ENCODE peak calls at places on chromosomes 11 and 22, in five cellular contexts. One of them, this sample, is unnamed.

GRCh38 chr22:37060801-37061610 is 9.5 kb downstream of the KCTD17 start:
- DNase-seq in heart left ventricle: no peak
- DNase-seq in colonic mucosa: no peak
- DNase-seq in mesendoderm: no peak
- DNase-seq in psoas muscle: no peak
- DNase-seq in this sample: no peak

GRCh38 chr22:50469377-50470305 is 5.2 kb downstream of the SBF1 start:
- DNase-seq in heart left ventricle: peak; percentile 58
- DNase-seq in colonic mucosa: peak; percentile 95
- DNase-seq in mesendoderm: peak; percentile 80
- DNase-seq in psoas muscle: peak; percentile 76
- DNase-seq in this sample: peak; percentile 43

GRCh38 chr11:106594751-106595351 is 423.4 kb downstream of the GUCY1A2 start:
- DNase-seq in heart left ventricle: no peak
- DNase-seq in colonic mucosa: no peak
- DNase-seq in mesendoderm: peak; percentile 81
- DNase-seq in psoas muscle: no peak
- DNase-seq in this sample: no peak

GRCh38 chr11:60699282-60699681 is at the start of gene MS4A8:
- DNase-seq in heart left ventricle: no peak
- DNase-seq in colonic mucosa: peak; percentile 57
- DNase-seq in mesendoderm: no peak
- DNase-seq in psoas muscle: no peak
- DNase-seq in this sample: no peak

GRCh38 chr11:126332221-126332711 is 23.2 kb upstream of the ST3GAL4 start:
- DNase-seq in heart left ventricle: peak; percentile 52
- DNase-seq in colonic mucosa: peak; percentile 54
- DNase-seq in mesendoderm: no peak
- DNase-seq in psoas muscle: peak; percentile 92
- DNase-seq in this sample: peak; percentile 79

GRCh38 chr22:24429411-24430365 is 2.3 kb downstream of the ADORA2A start:
- DNase-seq in heart left ventricle: peak; percentile 73
- DNase-seq in colonic mucosa: no peak
- DNase-seq in mesendoderm: peak; percentile 46
- DNase-seq in psoas muscle: peak; percentile 68
- DNase-seq in this sample: no peak

GRCh38 chr11:65981972-65982823 is 19.8 kb downstream of the EIF1AD start:
- DNase-seq in heart left ventricle: no peak
- DNase-seq in colonic mucosa: no peak
- DNase-seq in mesendoderm: no peak
- DNase-seq in psoas muscle: no peak
- DNase-seq in this sample: no peak

GRCh38 chr22:45995405-45996101 is 18.6 kb upstream of the WNT7B start:
- DNase-seq in heart left ventricle: no peak
- DNase-seq in colonic mucosa: no peak
- DNase-seq in mesendoderm: no peak
- DNase-seq in psoas muscle: peak; percentile 55
- DNase-seq in this sample: no peak

GRCh38 chr11:108916290-108916689 is 251.4 kb downstream of the DDX10 start:
- DNase-seq in heart left ventricle: no peak
- DNase-seq in colonic mucosa: no peak
- DNase-seq in mesendoderm: no peak
- DNase-seq in psoas muscle: no peak
- DNase-seq in this sample: no peak

GRCh38 chr11:1453611-1454386 is 32.8 kb downstream of the MOB2 start:
- DNase-seq in heart left ventricle: no peak
- DNase-seq in colonic mucosa: peak; percentile 69
- DNase-seq in mesendoderm: peak; percentile 61
- DNase-seq in psoas muscle: no peak
- DNase-seq in this sample: no peak

GRCh38 chr11:88231894-88232482 is 56.7 kb upstream of the RAB38 start:
- DNase-seq in heart left ventricle: no peak
- DNase-seq in colonic mucosa: no peak
- DNase-seq in mesendoderm: peak; percentile 44
- DNase-seq in psoas muscle: no peak
- DNase-seq in this sample: no peak

GRCh38 chr11:91394718-91395414 is 829.8 kb upstream of the FAT3 start:
- DNase-seq in heart left ventricle: no peak
- DNase-seq in colonic mucosa: no peak
- DNase-seq in mesendoderm: no peak
- DNase-seq in psoas muscle: no peak
- DNase-seq in this sample: no peak

GRCh38 chr11:116731821-116732739 is 40.7 kb downstream of the BUD13 start:
- DNase-seq in heart left ventricle: no peak
- DNase-seq in colonic mucosa: no peak
- DNase-seq in mesendoderm: peak; percentile 69
- DNase-seq in psoas muscle: no peak
- DNase-seq in this sample: no peak

GRCh38 chr11:27456140-27456801 is 16.3 kb downstream of the LGR4 start:
- DNase-seq in heart left ventricle: no peak
- DNase-seq in colonic mucosa: no peak
- DNase-seq in mesendoderm: no peak
- DNase-seq in psoas muscle: no peak
- DNase-seq in this sample: no peak

GRCh38 chr11:45023065-45023365 is 72.3 kb upstream of the TP53I11 start:
- DNase-seq in heart left ventricle: no peak
- DNase-seq in colonic mucosa: no peak
- DNase-seq in mesendoderm: no peak
- DNase-seq in psoas muscle: no peak
- DNase-seq in this sample: no peak
- H3K4me3 ChIP-seq in heart left ventricle: no peak overlapping the region
- H3K4me3 ChIP-seq in colonic mucosa: no peak overlapping the region
- H3K4me3 ChIP-seq in mesendoderm: no peak overlapping the region
- H3K4me3 ChIP-seq in psoas muscle: no peak overlapping the region
- H3K4me3 ChIP-seq in this sample: no peak overlapping the region

GRCh38 chr11:62500066-62501035 is 46.3 kb downstream of the AHNAK start:
- DNase-seq in heart left ventricle: no peak
- DNase-seq in colonic mucosa: peak; percentile 90
- DNase-seq in mesendoderm: peak; percentile 83
- DNase-seq in psoas muscle: no peak
- DNase-seq in this sample: no peak
- H3K27ac ChIP-seq in heart left ventricle: peak overlapping the region; percentile 31
- H3K27ac ChIP-seq in colonic mucosa: peak overlapping the region; percentile 73
- H3K27ac ChIP-seq in mesendoderm: no peak overlapping the region
- H3K27ac ChIP-seq in psoas muscle: peak overlapping the region; percentile 72
- H3K27ac ChIP-seq in this sample: peak overlapping the region; percentile 67

GRCh38 chr22:17570851-17571631 is 7.7 kb downstream of the SLC25A18 start:
- DNase-seq in heart left ventricle: peak; percentile 79
- DNase-seq in colonic mucosa: peak; percentile 30
- DNase-seq in mesendoderm: peak; percentile 40
- DNase-seq in psoas muscle: peak; percentile 95
- DNase-seq in this sample: peak; percentile 92
- H3K4me3 ChIP-seq in heart left ventricle: no peak overlapping the region
- H3K4me3 ChIP-seq in colonic mucosa: no peak overlapping the region
- H3K4me3 ChIP-seq in mesendoderm: no peak overlapping the region
- H3K4me3 ChIP-seq in psoas muscle: peak overlapping the region; percentile 57
- H3K4me3 ChIP-seq in this sample: peak overlapping the region; percentile 30

GRCh38 chr11:118238947-118239346 is 13.2 kb downstream of the MPZL3 start:
- DNase-seq in heart left ventricle: no peak
- DNase-seq in colonic mucosa: no peak
- DNase-seq in mesendoderm: peak; percentile 34
- DNase-seq in psoas muscle: no peak
- DNase-seq in this sample: no peak
- H3K27ac ChIP-seq in heart left ventricle: no peak overlapping the region
- H3K27ac ChIP-seq in colonic mucosa: peak overlapping the region; percentile 55
- H3K27ac ChIP-seq in mesendoderm: no peak overlapping the region
- H3K27ac ChIP-seq in psoas muscle: no peak overlapping the region
- H3K27ac ChIP-seq in this sample: no peak overlapping the region